ENCODE peak calls at places on chromosomes 3 and 15, in four cellular contexts. S, W, L and A are unnamed samples.

GRCh38 chr3:177282028-177282655 is 84.9 kb upstream of the TBL1XR1 start:
- DNase-seq in W (no peak), L (no peak), S (no peak), A (no peak)

GRCh38 chr3:134232146-134232545 is 18.5 kb downstream of the RYK start:
- DNase-seq in S (no peak), L (no peak), W (no peak), A (no peak)

GRCh38 chr3:53589201-53589600 is 94.8 kb downstream of the CACNA1D start:
- DNase-seq in W (no peak), S (no peak), L (no peak), A (no peak)

GRCh38 chr3:26757978-26758377 is 135.4 kb downstream of the LRRC3B start:
- DNase-seq in L (no peak), W (no peak), S (no peak), A (no peak)

GRCh38 chr3:111951032-111951431 is 27.8 kb upstream of the ABHD10 start:
- DNase-seq in L (no peak), S (no peak), W (no peak), A (no peak)

GRCh38 chr3:120568624-120569023 is 27.5 kb upstream of the NDUFB4 start:
- DNase-seq in W (no peak), L (no peak), S (no peak), A (no peak)

GRCh38 chr3:52204337-52205073 is 6.5 kb downstream of the ALAS1 start:
- DNase-seq in S (peak; percentile 47), W (no peak), L (no peak), A (no peak)

GRCh38 chr3:179929091-179929529 is 107.6 kb downstream of the PEX5L start:
- DNase-seq in S (peak; percentile 35), L (peak; percentile 36), W (peak; percentile 78), A (no peak)

GRCh38 chr3:41863024-41863423 is 98.9 kb downstream of the ULK4 start:
- DNase-seq in W (peak; percentile 70), S (peak; percentile 15), L (no peak), A (no peak)
- TF ChIP-seq CTCF in W (peak; percentile 62), S (peak; percentile 51), L (peak; percentile 3), A (no peak)

DNA sequence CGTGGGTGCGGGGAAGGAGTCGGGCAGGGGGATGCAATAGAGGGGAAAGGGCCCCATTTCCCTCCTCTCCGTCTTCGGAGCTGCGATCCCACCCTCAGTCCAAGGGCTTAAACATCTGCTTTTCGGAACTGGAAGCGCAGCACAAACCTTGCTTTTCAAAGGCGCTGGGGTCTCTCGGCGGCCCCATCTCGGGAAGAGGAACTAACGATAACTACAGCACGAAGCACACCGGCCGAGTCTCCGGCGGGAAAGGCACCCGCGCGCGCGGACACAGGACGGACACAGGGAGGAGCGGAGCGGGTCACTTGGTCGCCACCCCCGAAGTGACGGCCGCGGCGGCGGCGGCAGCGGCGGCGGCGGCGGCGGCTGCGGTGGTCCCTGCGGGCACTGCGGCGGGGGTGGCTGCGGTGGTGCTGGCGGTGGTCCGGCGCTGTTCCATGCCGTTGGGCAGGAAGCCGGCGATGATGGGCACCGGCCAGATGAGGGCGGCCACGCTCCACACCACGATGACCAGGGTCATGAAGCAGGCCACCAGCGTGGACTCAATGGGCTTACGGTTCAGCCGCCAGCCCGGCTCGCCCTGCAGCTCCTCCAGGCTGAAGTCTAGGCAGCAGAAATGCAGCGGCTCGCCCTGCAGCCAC is 1.1 kb downstream of the TMEM158 start:
- DNase-seq in S (peak; percentile 40), W (peak; percentile 83), L (peak; percentile 50), A (no peak)
- H3K4me3 ChIP-seq in S (peak overlapping the region; percentile 67), W (peak overlapping the region; percentile 88), L (peak overlapping the region; percentile 97), A (peak overlapping the region; percentile 64)

GRCh38 chr15:60591491-60592385 is 112.8 kb upstream of the ICE2 start:
- DNase-seq in L (no peak), S (no peak), W (peak; percentile 74), A (no peak)
- H3K27me3 ChIP-seq in L (peaks cover 21% of the 10 kb centered on the region), S (no peaks in the 10 kb centered on the region), W (peaks cover 45% of the 10 kb centered on the region), A (peaks cover 14% of the 10 kb centered on the region)

GRCh38 chr15:86036243-86036642 is 43.4 kb upstream of the AGBL1 start:
- DNase-seq in L (no peak), S (no peak), W (no peak), A (no peak)

GRCh38 chr15:86044981-86045380 is 34.7 kb upstream of the AGBL1 start:
- DNase-seq in S (no peak), L (no peak), W (peak; percentile 28), A (no peak)

GRCh38 chr15:86034904-86035303 is 44.8 kb upstream of the AGBL1 start:
- DNase-seq in L (no peak), S (no peak), W (no peak), A (no peak)

GRCh38 chr15:86038491-86038890 is 41.2 kb upstream of the AGBL1 start:
- DNase-seq in S (no peak), L (no peak), W (no peak), A (no peak)

DNA sequence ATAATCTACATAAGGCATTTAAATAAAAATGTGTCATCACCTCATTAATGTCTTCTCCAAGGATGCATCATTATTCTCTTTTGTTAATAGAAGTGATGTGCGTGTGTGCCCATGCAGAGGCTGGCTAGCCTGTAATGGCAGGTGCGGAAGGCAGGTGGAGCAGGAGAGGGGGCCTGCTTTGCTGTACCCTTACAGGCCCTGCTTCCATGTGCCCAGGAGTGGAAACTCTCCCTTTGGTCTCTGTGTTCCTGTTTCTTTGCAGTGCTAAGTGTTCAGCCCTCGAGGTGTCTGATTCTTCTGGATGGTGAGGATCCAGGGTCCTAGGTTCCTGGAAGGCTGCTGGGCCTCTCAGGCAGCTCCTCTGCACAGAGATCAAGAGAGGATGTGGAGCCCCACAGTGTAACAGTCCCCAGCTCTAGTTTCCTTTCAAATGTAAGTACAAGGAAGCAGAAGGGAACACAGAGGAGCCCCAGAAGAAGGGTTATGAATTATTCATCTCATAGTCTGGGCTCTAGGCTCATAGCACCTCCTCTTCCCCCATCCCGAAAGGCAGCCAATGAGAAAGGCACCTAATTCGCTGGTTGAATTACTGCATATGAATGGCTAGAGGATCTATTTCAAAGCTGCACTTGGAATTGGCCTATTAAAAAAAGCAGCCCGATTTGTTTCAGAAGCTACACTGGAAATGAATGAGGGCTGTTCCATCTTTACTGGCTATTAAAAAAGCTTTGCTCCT is 39.1 kb upstream of the AGBL1 start:
- DNase-seq in S (no peak), W (peak; percentile 57), L (no peak), A (no peak)
- TF ChIP-seq CTCF in S (no peak), W (peak; percentile 59), L (no peak), A (no peak)

GRCh38 chr3:14586611-14587010 is 46.5 kb upstream of the GRIP2 start:
- DNase-seq in W (no peak), S (no peak), L (no peak), A (no peak)

GRCh38 chr3:14590594-14590993 is 50.5 kb upstream of the GRIP2 start:
- DNase-seq in W (peak; percentile 32), L (no peak), S (no peak), A (no peak)

GRCh38 chr3:14592390-14592789 is 52.2 kb upstream of the GRIP2 start:
- DNase-seq in S (no peak), L (no peak), W (no peak), A (no peak)

GRCh38 chr3:14587733-14588360 is 47.7 kb upstream of the GRIP2 start:
- DNase-seq in L (no peak), W (no peak), S (peak; percentile 55), A (no peak)

GRCh38 chr3:14588713-14589112 is 48.6 kb upstream of the GRIP2 start:
- DNase-seq in S (no peak), L (no peak), W (no peak), A (no peak)
- H3K4me3 ChIP-seq in S (no peak overlapping the region), L (no peak overlapping the region), W (no peak overlapping the region), A (no peak overlapping the region)

DNA sequence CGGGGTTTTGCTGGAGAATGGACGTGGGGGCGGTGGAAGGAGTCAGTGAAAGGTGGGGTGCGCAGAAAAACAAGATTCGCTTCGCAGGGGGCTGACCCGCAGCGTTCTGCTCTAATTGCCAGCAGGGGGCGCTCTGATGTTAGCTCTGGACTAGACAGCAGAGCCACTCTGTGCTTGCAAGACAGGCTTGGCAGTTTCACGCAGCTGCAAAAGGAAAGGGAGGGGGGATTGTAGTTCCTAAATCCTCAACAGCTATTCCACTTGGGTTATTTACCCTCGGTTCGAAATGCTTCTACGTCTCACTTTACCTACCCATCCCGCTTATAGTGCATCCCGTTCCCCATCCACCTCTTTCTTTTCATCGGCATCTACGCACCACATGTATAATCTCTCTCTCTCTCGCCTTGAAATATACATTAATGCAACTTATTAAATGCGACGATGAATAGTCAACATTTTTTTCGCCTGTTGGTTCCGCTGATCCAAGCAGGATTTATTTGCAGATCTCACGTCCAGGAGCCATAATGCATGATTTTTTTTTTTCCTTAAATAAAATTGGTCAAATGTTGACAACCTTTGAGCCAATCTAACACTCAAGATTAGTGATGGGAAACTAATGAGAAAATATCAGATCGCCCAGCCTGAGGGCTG is 216.5 kb downstream of the MEIS2 start:
- DNase-seq in L (peak; percentile 66), W (peak; percentile 98), S (peak; percentile 69), A (peak; percentile 15)
- H3K27me3 ChIP-seq in L (peaks cover 79% of the 10 kb centered on the region), W (peaks cover 100% of the 10 kb centered on the region), S (peaks cover 5% of the 10 kb centered on the region), A (peaks cover 2% of the 10 kb centered on the region)

DNA sequence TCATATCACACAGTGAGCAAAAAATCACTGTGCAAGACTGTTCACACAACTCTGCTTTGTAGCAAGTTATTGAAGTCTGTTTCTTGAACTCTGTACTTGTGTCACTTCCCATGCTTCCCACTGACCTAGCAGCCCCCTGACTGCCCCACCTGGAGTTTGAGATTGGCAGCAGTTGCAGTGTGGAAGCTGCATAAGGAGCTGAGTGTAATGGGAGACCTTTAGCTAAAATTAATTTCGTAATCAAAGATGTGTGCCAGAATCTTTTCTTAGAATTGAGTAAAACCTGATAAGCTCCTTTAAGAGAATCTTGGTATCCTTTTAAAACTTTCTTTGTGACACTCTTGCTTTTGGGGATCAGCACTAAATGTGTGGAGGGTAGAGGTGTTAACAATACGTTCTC is 42.8 kb downstream of the NKIRAS1 start:
- DNase-seq in S (no peak), L (no peak), W (no peak), A (no peak)
- TF ChIP-seq CTCF in S (no peak), L (no peak), W (no peak), A (no peak)

GRCh38 chr3:158102219-158102612 is 4.0 kb downstream of the SHOX2 start:
- DNase-seq in W (no peak), L (no peak), S (no peak), A (no peak)

GRCh38 chr3:158104346-158105020 is 1.7 kb downstream of the SHOX2 start:
- DNase-seq in W (no peak), S (no peak), L (no peak), A (no peak)

GRCh38 chr3:158103956-158104338 is 2.3 kb downstream of the SHOX2 start:
- DNase-seq in L (no peak), W (peak; percentile 58), S (no peak), A (no peak)

GRCh38 chr3:158102660-158103085 is 3.5 kb downstream of the SHOX2 start:
- DNase-seq in S (no peak), W (peak; percentile 30), L (no peak), A (no peak)

GRCh38 chr3:158103131-158103955 is 2.9 kb downstream of the SHOX2 start:
- DNase-seq in L (no peak), S (peak; percentile 13), W (peak; percentile 54), A (no peak)
- H3K4me3 ChIP-seq in L (no peak overlapping the region), S (peak overlapping the region; percentile 61), W (peak overlapping the region; percentile 81), A (peak overlapping the region; percentile 62)

DNA sequence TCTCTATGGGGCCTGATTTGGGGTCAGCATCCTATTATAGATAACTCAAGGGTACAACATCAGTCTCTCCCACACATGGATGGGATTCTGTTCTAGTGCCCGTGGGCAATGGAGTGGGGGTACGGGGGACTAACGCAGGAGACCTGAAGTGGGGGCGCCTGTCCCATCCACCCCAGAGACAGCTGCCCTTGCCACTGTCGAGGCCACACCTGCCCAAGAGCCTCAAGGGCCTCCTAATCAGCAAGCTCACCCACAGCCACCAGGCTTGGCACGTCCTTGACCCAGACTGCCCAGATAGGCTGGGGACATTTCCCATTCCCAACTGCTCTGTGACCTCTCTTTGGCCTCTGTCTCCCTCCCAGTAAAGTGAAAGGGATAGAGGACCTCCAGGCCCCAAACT is 8.5 kb upstream of the ISLR2 start:
- DNase-seq in S (no peak), L (no peak), W (no peak), A (no peak)
- H3K27me3 ChIP-seq in S (no peaks in the 10 kb centered on the region), L (peaks cover 51% of the 10 kb centered on the region), W (peaks cover 31% of the 10 kb centered on the region), A (peaks cover 25% of the 10 kb centered on the region)